ENCODE peak calls at places on chromosomes 5 and 9, in four cellular contexts. I, A, Q and L are unnamed samples.

GRCh38 chr9:134375430-134376385 is 49.5 kb downstream of the RXRA start:
- DNase-seq in A (no peak), I (no peak), Q (no peak), L (no peak)

GRCh38 chr5:87746341-87746740 is 333.6 kb upstream of the CCNH start:
- DNase-seq in Q (no peak), I (no peak), A (no peak), L (no peak)

GRCh38 chr9:72823971-72824370 is 128.9 kb downstream of the ALDH1A1 start:
- DNase-seq in Q (no peak), A (no peak), I (no peak), L (no peak)

GRCh38 chr5:151037561-151038291 is 17.3 kb downstream of the GPX3 start:
- DNase-seq in Q (no peak), I (no peak), A (peak), L (no peak)

GRCh38 chr5:147906326-147907095 is at the start of gene C5orf46:
- DNase-seq in A (peak), Q (no peak), I (no peak), L (no peak)

GRCh38 chr9:99416007-99416406 is 193.9 kb downstream of the SEC61B start:
- DNase-seq in Q (no peak), I (no peak), A (peak), L (no peak)

GRCh38 chr9:135047521-135047920 is 39.9 kb upstream of the OLFM1 start:
- DNase-seq in Q (no peak), A (no peak), I (no peak), L (no peak)

GRCh38 chr5:583645-584044 is 28.5 kb upstream of the CEP72 start:
- DNase-seq in Q (no peak), I (no peak), A (no peak), L (no peak)

GRCh38 chr9:87898151-87898550 is 15.5 kb downstream of the SPATA31E1 start:
- DNase-seq in Q (no peak), A (peak), I (no peak), L (no peak)

GRCh38 chr5:142749321-142749720 is 20.9 kb upstream of the ARHGAP26 start:
- DNase-seq in Q (no peak), A (peak), I (no peak), L (peak)

GRCh38 chr9:127311239-127311741 is 46.7 kb downstream of the GARNL3 start:
- DNase-seq in I (no peak), Q (no peak), A (peak), L (peak)